ENCODE peak calls at places on chromosomes 5 and 9, in four cellular contexts. U is HepG2, S is H1, V is K562. K is an unnamed sample.

GRCh38 chr5:109921735-109922395 is 232.1 kb downstream of the MAN2A1 start:
- DNase-seq in U (no peak), S (no peak), V (no peak), K (no peak)

GRCh38 chr5:133235696-133236426 is 184.0 kb downstream of the HSPA4 start:
- DNase-seq in U (no peak), S (no peak), V (no peak), K (no peak)

GRCh38 chr5:111694183-111694582 is 62.8 kb downstream of the NREP start:
- DNase-seq in U (no peak), S (no peak), V (no peak), K (no peak)

GRCh38 chr5:156356238-156356637 is 29.3 kb downstream of the SGCD start:
- DNase-seq in U (no peak), S (no peak), V (no peak), K (no peak)

GRCh38 chr5:152861231-152861630 is 456.2 kb upstream of the NMUR2 start:
- DNase-seq in U (no peak), S (no peak), V (no peak), K (no peak)

GRCh38 chr9:123299558-123300126 is 31.3 kb upstream of the STRBP start:
- DNase-seq in U (no peak), S (no peak), V (peak; percentile 88), K (no peak)

GRCh38 chr5:92748072-92748676 is 832.8 kb downstream of the NR2F1-AS1 start:
- DNase-seq in U (no peak), S (no peak), V (no peak), K (no peak)

GRCh38 chr9:24698864-24699518 is 153.3 kb upstream of the IZUMO3 start:
- DNase-seq in U (no peak), S (no peak), V (no peak), K (no peak)

GRCh38 chr5:31731016-31731415 is 92.1 kb downstream of the PDZD2 start:
- DNase-seq in U (no peak), S (peak; percentile 25), V (no peak), K (no peak)

GRCh38 chr9:94554439-94555331 is at the start of gene PCAT7:
- DNase-seq in U (peak; percentile 84), S (peak; percentile 53), V (peak; percentile 81), K (peak; percentile 64)

GRCh38 chr5:17081142-17081541 is 136.3 kb upstream of the BASP1 start:
- DNase-seq in U (no peak), S (no peak), V (no peak), K (no peak)

GRCh38 chr9:112166176-112167140 is 8.6 kb downstream of the SUSD1 start:
- DNase-seq in U (peak; percentile 47), S (no peak), V (peak; percentile 60), K (peak; percentile 59)

GRCh38 chr9:87714819-87715218 is 11.1 kb upstream of the CTSL start:
- DNase-seq in U (peak; percentile 89), S (no peak), V (peak; percentile 81), K (peak; percentile 41)

GRCh38 chr5:56829137-56829536 is 13.8 kb downstream of the MAP3K1 start:
- DNase-seq in U (no peak), S (no peak), V (peak; percentile 35), K (no peak)

GRCh38 chr5:84248013-84248412 is 136.7 kb downstream of the EDIL3 start:
- DNase-seq in U (no peak), S (no peak), V (no peak), K (peak; percentile 42)

GRCh38 chr5:139838381-139839197 is 43.0 kb downstream of the PSD2 start:
- DNase-seq in U (no peak), S (no peak), V (no peak), K (no peak)

GRCh38 chr5:37816331-37816730 is 23.5 kb downstream of the GDNF start:
- DNase-seq in U (no peak), S (no peak), V (no peak), K (no peak)

GRCh38 chr5:151719228-151719861 is 32.6 kb upstream of the SPARC start:
- DNase-seq in U (peak; percentile 51), S (no peak), V (peak; percentile 66), K (no peak)

GRCh38 chr5:136062563-136063274 is 33.9 kb downstream of the TGFBI start:
- DNase-seq in U (peak; percentile 69), S (no peak), V (peak; percentile 69), K (no peak)

GRCh38 chr9:30622551-30622950 is 1761.9 kb upstream of the ACO1 start:
- DNase-seq in U (no peak), S (no peak), V (no peak), K (no peak)

GRCh38 chr5:43281840-43282658 is 31.2 kb downstream of the HMGCS1 start:
- DNase-seq in U (no peak), S (no peak), V (peak; percentile 59), K (no peak)

GRCh38 chr9:21505425-21506179 is 23.5 kb upstream of the IFNE start:
- DNase-seq in U (no peak), S (no peak), V (no peak), K (no peak)

GRCh38 chr9:99614341-99614740 is 207.3 kb upstream of the NR4A3 start:
- DNase-seq in U (no peak), S (no peak), V (no peak), K (no peak)

GRCh38 chr5:38013107-38013506 is 173.3 kb upstream of the GDNF start:
- DNase-seq in U (no peak), S (no peak), V (no peak), K (no peak)

GRCh38 chr5:33287242-33287641 is 153.5 kb upstream of the TARS1 start:
- DNase-seq in U (no peak), S (no peak), V (no peak), K (no peak)

GRCh38 chr9:71990466-71990865 is 69.9 kb downstream of the C9orf57 start:
- DNase-seq in U (no peak), S (no peak), V (no peak), K (no peak)

GRCh38 chr9:3828495-3828894 is 302.7 kb upstream of the RFX3 start:
- DNase-seq in U (no peak), S (no peak), V (no peak), K (no peak)

GRCh38 chr5:45847877-45848276 is 151.7 kb upstream of the HCN1 start:
- DNase-seq in U (no peak), S (no peak), V (no peak), K (no peak)
- TF ChIP-seq PHF8 in U (no peak), S (no peak), V (no peak), K (no peak)

GRCh38 chr9:113574381-113575262 is 111.1 kb downstream of the RGS3 start:
- DNase-seq in U (no peak), S (no peak), V (no peak), K (no peak)
- TF ChIP-seq PHF8 in U (no peak), S (no peak), V (no peak), K (no peak)

GRCh38 chr5:55816342-55816741 is 34.8 kb upstream of the IL31RA start:
- DNase-seq in U (no peak), S (no peak), V (no peak), K (peak; percentile 17)
- TF ChIP-seq PHF8 in U (no peak), S (no peak), V (no peak), K (no peak)

GRCh38 chr5:34487956-34488355 is 168.2 kb upstream of the RAI14 start:
- DNase-seq in U (no peak), S (no peak), V (no peak), K (no peak)

GRCh38 chr5:34484591-34485228 is 171.4 kb upstream of the RAI14 start:
- DNase-seq in U (no peak), S (no peak), V (no peak), K (no peak)

GRCh38 chr5:34487202-34487879 is 168.8 kb upstream of the RAI14 start:
- DNase-seq in U (peak; percentile 95), S (no peak), V (no peak), K (no peak)

GRCh38 chr5:34486808-34487201 is 169.3 kb upstream of the RAI14 start:
- DNase-seq in U (peak; percentile 59), S (no peak), V (no peak), K (no peak)

DNA sequence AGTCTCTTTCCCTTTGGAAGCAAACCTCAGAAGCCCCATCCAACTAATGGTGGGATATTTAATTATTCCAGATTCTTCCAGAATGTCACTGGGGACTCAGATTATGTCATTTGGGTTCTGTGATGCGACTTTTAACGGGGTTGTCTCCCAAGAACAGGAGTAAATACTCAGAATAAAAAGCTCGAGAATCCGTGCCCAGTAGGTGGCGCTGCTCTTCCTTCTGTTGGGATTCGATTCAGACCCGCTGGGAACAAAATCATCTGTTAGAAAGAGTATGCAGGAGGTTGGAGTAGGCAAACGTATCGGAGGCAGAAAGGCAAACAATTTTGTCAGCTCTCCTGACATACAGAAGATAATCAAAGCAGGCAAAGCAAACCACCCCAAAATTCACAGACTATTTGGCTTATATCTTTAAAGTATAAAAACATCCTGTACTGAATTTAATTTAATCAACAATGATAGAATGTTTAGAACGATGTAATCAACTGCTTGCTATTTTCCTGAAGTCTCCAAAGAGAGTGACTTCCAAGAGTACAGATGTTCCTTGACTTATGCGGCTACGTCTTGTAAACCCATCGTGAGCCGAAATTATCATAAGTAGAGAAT is 169.9 kb upstream of the RAI14 start:
- DNase-seq in U (peak; percentile 83), S (no peak), V (peak; percentile 89), K (peak; percentile 83)
- TF ChIP-seq PHF8 in U (no peak), S (no peak), V (no peak), K (no peak)

DNA sequence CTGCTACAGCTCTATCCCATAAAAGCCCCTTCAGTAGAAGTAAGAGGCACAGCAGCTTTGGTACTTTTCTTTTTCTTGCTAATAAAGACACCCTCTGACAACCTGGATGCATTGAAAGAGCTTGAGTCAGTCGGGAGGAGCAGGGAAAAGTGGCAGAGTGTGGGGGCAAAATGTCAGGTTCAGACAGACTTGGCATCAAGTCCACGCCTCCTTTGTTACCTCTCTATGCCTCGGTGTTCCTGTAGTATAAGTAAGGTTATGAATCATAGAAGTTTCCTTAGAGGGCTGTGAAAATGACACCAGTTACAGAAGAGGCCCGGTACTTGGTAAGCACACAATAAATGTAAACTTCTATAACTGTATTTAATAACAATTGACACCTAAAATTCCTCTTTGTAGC is 133.9 kb downstream of the ESM1 start:
- DNase-seq in U (no peak), S (no peak), V (no peak), K (no peak)
- TF ChIP-seq PHF8 in U (no peak), S (no peak), V (no peak), K (no peak)

GRCh38 chr9:135340143-135340655 is 139.4 kb upstream of the PPP1R26 start:
- DNase-seq in U (no peak), S (peak; percentile 71), V (no peak), K (no peak)
- TF ChIP-seq PHF8 in U (no peak), S (no peak), V (no peak), K (no peak)